ENCODE peak calls at places on chromosomes 1 and 21, in six cellular contexts. J is HepG2, U is H1, I is GM12878, Q is K562, E is HCT116. Z is an unnamed sample. For H3K36me3, the result is how much of the 10 kb centered on the place peaks cover.

GRCh38 chr1:226690460-226690982 is 48.6 kb downstream of the ITPKB start:
- DNase-seq in J (no peak), U (no peak), I (no peak), Q (no peak), E (no peak), Z (no peak)

GRCh38 chr1:6801998-6802397 is 16.7 kb downstream of the CAMTA1 start:
- DNase-seq in J (no peak), U (no peak), I (no peak), Q (no peak), E (no peak), Z (no peak)

GRCh38 chr1:184813528-184814089 is 59.0 kb upstream of the EDEM3 start:
- DNase-seq in J (no peak), U (no peak), I (no peak), Q (no peak), E (no peak), Z (peak)

GRCh38 chr1:95027046-95027445 is 45.7 kb downstream of the ALG14 start:
- DNase-seq in J (no peak), U (no peak), I (no peak), Q (no peak), E (no peak), Z (no peak)

GRCh38 chr1:228009828-228010775 is 3.3 kb downstream of the WNT3A start:
- DNase-seq in J (no peak), U (no peak), I (peak), Q (peak), E (no peak), Z (no peak)

GRCh38 chr1:213094446-213094845 is 43.4 kb downstream of the RPS6KC1 start:
- DNase-seq in J (peak), U (no peak), I (no peak), Q (no peak), E (no peak), Z (no peak)

GRCh38 chr1:202282596-202283283 is 59.0 kb downstream of the UBE2T start:
- DNase-seq in J (no peak), U (no peak), I (no peak), Q (no peak), E (no peak), Z (no peak)

GRCh38 chr1:112548540-112548939 is 39.8 kb downstream of the WNT2B start:
- DNase-seq in J (no peak), U (no peak), I (no peak), Q (no peak), E (no peak), Z (no peak)

GRCh38 chr1:22349302-22350043 is 102.2 kb upstream of the ZBTB40 start:
- DNase-seq in J (no peak), U (no peak), I (no peak), Q (no peak), E (no peak), Z (no peak)

GRCh38 chr1:983736-984475 is 2.0 kb upstream of the PERM1 start:
- DNase-seq in J (no peak), U (no peak), I (no peak), Q (peak), E (no peak), Z (no peak)

GRCh38 chr1:215957692-215958091 is 390.6 kb downstream of the KCTD3 start:
- DNase-seq in J (no peak), U (no peak), I (no peak), Q (no peak), E (no peak), Z (no peak)

GRCh38 chr1:211577826-211578639 is 928 bp downstream of the SLC30A1 start:
- DNase-seq in J (peak), U (peak), I (no peak), Q (peak), E (no peak), Z (peak)

GRCh38 chr1:61352845-61353435 is 270.6 kb downstream of the NFIA start:
- DNase-seq in J (no peak), U (no peak), I (no peak), Q (no peak), E (no peak), Z (peak)

GRCh38 chr1:36179220-36179600 is 23.2 kb downstream of the MAP7D1 start:
- DNase-seq in J (no peak), U (no peak), I (no peak), Q (no peak), E (no peak), Z (no peak)

GRCh38 chr1:90122679-90123340 is 127.9 kb downstream of the ZNF326 start:
- DNase-seq in J (no peak), U (no peak), I (no peak), Q (no peak), E (no peak), Z (no peak)

GRCh38 chr1:45617618-45618017 is 6.2 kb downstream of the CCDC17 start:
- DNase-seq in J (no peak), U (no peak), I (no peak), Q (no peak), E (no peak), Z (no peak)

GRCh38 chr1:119713538-119714456 is 2.1 kb downstream of the PHGDH start:
- DNase-seq in J (no peak), U (no peak), I (no peak), Q (no peak), E (no peak), Z (peak)

GRCh38 chr1:191174298-191174697 is 696.6 kb upstream of the BRINP3 start:
- DNase-seq in J (no peak), U (no peak), I (peak), Q (no peak), E (no peak), Z (no peak)

GRCh38 chr1:76835203-76835602 is 32.1 kb upstream of the ST6GALNAC5 start:
- DNase-seq in J (no peak), U (no peak), I (no peak), Q (no peak), E (no peak), Z (no peak)

GRCh38 chr1:77762072-77762476 is 2.4 kb upstream of the USP33 start:
- DNase-seq in J (peak), U (no peak), I (no peak), Q (peak), E (peak), Z (no peak)

GRCh38 chr1:236400061-236400638 is 6.1 kb downstream of the EDARADD start:
- DNase-seq in J (peak), U (no peak), I (no peak), Q (no peak), E (no peak), Z (peak)

GRCh38 chr1:119286587-119287181 is 81.9 kb upstream of the HAO2 start:
- DNase-seq in J (peak), U (no peak), I (no peak), Q (peak), E (peak), Z (peak)

GRCh38 chr21:17699524-17700189 is 87.0 kb upstream of the BTG3 start:
- DNase-seq in J (no peak), U (no peak), I (peak), Q (no peak), E (no peak), Z (no peak)

GRCh38 chr1:154006136-154006535 is 15.6 kb downstream of the RPS27 start:
- DNase-seq in J (no peak), U (no peak), I (no peak), Q (no peak), E (no peak), Z (no peak)

GRCh38 chr1:20154306-20154831 is 15.2 kb downstream of the PLA2G2F start:
- DNase-seq in J (no peak), U (no peak), I (no peak), Q (no peak), E (no peak), Z (no peak)

GRCh38 chr1:246786606-246787238 is 62.5 kb downstream of the SCCPDH start:
- DNase-seq in J (no peak), U (no peak), I (no peak), Q (no peak), E (no peak), Z (no peak)

DNA sequence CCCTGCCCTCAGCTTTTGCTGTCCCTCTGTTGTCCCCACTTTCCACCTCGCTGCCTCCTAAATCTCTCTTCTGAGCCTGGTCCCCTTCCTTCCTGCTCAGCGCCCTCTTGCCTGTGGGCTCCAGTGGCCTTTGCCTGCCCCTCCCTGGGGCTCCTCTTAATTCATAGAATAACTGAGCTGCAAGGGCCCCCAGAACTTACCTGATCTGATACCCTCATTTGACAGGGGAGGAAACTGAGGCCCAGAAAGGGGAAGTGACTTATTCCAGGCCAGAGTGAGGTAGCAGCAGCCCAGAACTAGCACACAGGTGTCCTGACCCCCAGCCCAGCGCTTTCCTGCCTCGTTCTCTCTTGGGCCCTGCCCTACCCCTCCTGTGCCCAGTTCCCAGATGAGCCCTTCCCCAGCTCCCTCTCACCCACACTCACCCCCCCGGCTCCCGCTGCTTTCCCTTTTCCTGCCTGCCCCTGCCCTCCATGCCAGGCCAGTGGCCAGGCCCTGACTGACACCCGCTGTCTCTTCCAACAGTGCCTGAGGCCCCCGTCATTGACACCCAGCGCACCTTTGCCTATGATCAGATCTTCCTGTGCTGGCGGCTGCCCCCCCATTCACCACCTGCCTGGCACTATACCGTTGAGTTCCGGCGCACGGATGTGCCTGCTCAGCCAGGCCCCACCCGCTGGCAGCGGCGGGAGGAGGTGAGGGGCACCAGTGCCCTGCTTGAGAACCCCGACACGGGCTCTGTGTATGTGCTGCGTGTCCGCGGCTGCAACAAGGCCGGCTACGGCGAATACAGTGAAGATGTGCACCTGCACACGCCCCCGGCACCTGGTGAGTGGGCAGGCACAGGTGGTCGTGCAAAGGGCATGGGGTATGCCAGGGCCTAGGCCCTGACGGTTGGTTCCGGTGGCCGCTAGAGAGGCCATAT is 5.7 kb downstream of the TRIM46 start:
- DNase-seq in J (no peak), U (no peak), I (no peak), Q (no peak), E (no peak), Z (no peak)
- TF ChIP-seq YY1 in J (no peak), U (no peak), I (no peak), Q (no peak), E (no peak), Z (no peak)

DNA sequence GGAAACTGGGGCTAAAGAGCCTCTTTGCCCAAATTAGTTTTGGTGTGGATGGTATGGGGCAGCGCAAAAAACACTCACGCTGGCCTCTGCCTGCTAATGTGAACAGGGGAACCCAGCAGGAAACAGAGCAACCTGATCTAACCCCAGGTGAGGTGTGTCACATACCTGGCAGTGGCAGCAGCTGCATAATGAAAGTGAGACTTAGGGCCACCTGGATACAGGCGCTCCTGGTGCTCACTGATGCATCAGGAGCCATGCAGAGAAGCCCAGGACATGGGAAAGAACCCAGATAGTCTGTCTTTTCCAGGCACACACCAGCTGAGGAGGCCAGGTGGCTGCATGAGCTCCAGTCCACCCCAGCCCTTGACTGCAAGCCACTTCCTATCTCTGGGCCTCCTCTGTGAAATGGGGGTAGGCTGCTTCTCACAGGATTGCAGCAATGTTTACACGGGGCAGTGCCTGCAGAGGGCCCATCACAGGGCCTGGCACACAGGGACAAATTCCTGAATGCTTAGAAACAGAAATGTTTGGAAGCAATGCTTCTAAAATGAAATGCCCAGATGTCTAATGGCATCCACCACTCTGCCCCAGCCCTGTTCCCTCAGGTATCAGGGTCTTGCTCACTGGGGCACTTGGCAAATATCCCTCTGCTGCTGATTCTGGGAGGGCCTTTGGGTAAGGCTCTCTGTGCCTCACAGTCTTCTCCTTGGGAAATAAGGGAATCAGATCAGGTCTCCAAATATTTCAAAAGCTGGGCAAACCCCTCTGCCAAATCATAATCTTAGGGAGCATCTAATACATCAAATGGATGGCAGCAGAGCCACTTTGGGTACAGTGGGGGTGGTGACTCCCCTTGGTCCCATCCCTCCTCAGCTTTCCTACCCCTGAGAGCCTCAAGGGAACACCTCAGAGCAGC is 19.9 kb downstream of the DHCR24 start:
- DNase-seq in J (peak), U (no peak), I (no peak), Q (peak), E (no peak), Z (no peak)
- H3K36me3 ChIP-seq in J (half or more), U (half or more), I (under half), Q (half or more), E (under half), Z (half or more)

DNA sequence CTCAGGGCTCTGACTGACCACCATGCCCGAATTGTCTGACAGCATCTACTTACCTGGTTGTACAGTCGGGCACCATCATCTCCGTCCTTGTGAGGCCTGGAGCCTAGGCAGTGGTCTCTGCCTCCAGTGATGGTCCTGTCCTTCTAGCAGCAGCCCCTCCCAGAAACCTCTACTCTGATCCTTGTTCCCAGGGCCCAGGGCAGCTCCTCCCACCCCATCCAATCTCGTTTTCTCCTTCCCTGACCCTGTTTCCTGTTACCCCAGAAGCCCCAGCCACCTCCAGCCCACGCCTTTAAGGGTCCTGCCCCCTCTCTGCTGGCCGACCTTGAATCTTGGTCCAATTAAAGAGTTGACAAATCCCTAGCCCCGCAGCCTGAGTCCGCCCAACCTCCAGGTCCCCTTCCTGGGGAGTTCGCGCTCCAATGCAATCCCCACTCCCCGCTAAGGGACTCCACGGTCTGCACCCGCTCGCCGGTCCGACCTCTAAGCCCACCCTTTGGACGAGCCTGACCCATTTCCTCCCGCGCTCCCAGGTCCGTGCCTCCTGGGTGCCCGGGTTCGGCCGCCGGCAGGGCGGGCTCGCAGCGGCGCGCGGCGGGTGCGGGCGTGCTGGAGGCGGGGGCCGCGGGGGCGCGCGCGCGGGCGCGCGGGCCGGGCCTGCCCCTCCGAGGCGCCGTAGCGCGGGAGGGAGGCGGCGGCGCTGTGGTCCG is at the start of gene B4GALT2:
- DNase-seq in J (peak), U (no peak), I (no peak), Q (peak), E (no peak), Z (no peak)
- TF ChIP-seq ZNF274 in J (no peak), U (no peak), I (no peak), Q (no peak), E (no peak), Z (no peak)

GRCh38 chr1:26035203-26035958 is 10.5 kb downstream of the SLC30A2 start:
- DNase-seq in J (peak), U (peak), I (peak), Q (peak), E (peak), Z (peak)
- TF ChIP-seq YY1 in J (peak), U (no peak), I (no peak), Q (peak), E (peak), Z (no peak)

DNA sequence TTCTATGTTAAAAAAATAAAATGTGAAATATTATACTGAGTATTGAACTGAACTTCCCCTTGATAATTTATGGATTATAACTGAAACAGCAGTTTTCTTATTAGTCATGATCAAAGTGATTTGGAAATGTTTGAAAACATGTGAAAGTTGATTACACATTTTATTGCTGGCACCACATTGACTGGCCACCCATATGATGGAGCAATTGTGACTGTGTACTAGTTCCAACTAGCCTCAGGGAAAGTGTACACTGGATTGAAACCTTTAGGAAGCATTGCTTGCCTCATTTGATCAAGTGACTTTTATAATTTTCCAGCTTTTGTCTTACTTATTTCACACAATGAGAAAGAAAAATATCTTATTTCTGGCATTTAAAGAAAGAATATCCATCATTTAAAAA is 128.0 kb upstream of the ADGRL2 start:
- DNase-seq in J (no peak), U (no peak), I (no peak), Q (no peak), E (no peak), Z (no peak)
- H3K36me3 ChIP-seq in J (under half), U (under half), I (under half), Q (under half), E (under half), Z (under half)